ENCODE peak calls at places on chromosome 16, in ten cellular contexts. Y, U, V, E, J, C, L, G, P and R are unnamed samples.

GRCh38 chr16:59259074-59259963 is 525.2 kb upstream of the GOT2 start:
- DNase-seq in P (no peak), U (no peak), Y (no peak), J (no peak), E (no peak), L (no peak), G (no peak), C (no peak), V (no peak), R (no peak)

GRCh38 chr16:16092925-16093624 is 130.2 kb downstream of the ABCC6 start:
- DNase-seq in J (peak; percentile 35), U (no peak), C (no peak), L (peak; percentile 53), P (peak; percentile 77), Y (no peak), E (no peak), G (no peak), V (peak; percentile 44), R (peak; percentile 20)

GRCh38 chr16:64892843-64893242 is 229.0 kb downstream of the CDH11 start:
- DNase-seq in U (no peak), J (no peak), V (peak; percentile 91), Y (no peak), L (no peak), P (peak; percentile 93), E (no peak), G (peak; percentile 89), C (no peak), R (peak; percentile 64)

GRCh38 chr16:74296120-74296464 is 522 bp upstream of the PSMD7 start:
- DNase-seq in V (no peak), U (no peak), C (no peak), P (no peak), J (no peak), G (no peak), E (no peak), L (no peak), Y (no peak), R (no peak)

GRCh38 chr16:67461600-67462278 is 19.2 kb downstream of the ATP6V0D1 start:
- DNase-seq in C (peak; percentile 94), G (no peak), P (no peak), L (no peak), V (no peak), J (peak; percentile 83), U (peak; percentile 86), E (no peak), Y (no peak), R (no peak)

GRCh38 chr16:68091604-68092261 is 6.6 kb downstream of the NFATC3 start:
- DNase-seq in Y (no peak), P (peak; percentile 72), V (no peak), U (no peak), L (no peak), J (no peak), E (no peak), G (no peak), C (no peak), R (peak; percentile 72)

GRCh38 chr16:82542714-82543113 is 84.1 kb upstream of the CDH13 start:
- DNase-seq in Y (no peak), V (no peak), G (no peak), J (no peak), P (no peak), C (no peak), E (no peak), U (no peak), L (no peak), R (no peak)

GRCh38 chr16:54324716-54325115 is 38.1 kb upstream of the IRX3 start:
- DNase-seq in J (no peak), V (no peak), Y (no peak), G (no peak), U (no peak), C (no peak), L (no peak), P (no peak), E (no peak), R (no peak)

GRCh38 chr16:51881731-51882130 is 665.2 kb downstream of the TOX3 start:
- DNase-seq in P (peak; percentile 93), V (no peak), C (no peak), E (no peak), J (no peak), L (no peak), Y (no peak), G (peak; percentile 62), U (no peak), R (peak; percentile 59)

GRCh38 chr16:23595246-23595950 is 718 bp downstream of the NDUFAB1 start:
- DNase-seq in J (no peak), Y (peak; percentile 23), U (no peak), G (no peak), P (no peak), C (no peak), L (no peak), V (no peak), E (no peak), R (no peak)

GRCh38 chr16:84633622-84634021 is 14.7 kb upstream of the KLHL36 start:
- DNase-seq in E (no peak), C (peak; percentile 91), P (no peak), L (peak; percentile 75), J (peak; percentile 44), U (no peak), G (no peak), Y (no peak), V (no peak), R (peak; percentile 40)
- H3K4me3 ChIP-seq in E (no peak overlapping the region), C (no peak overlapping the region), P (no peak overlapping the region), L (no peak overlapping the region), J (no peak overlapping the region), U (no peak overlapping the region), G (no peak overlapping the region), Y (no peak overlapping the region), V (no peak overlapping the region), R (no peak overlapping the region)

GRCh38 chr16:11100239-11100750 is 155.7 kb downstream of the SOCS1 start:
- DNase-seq in Y (peak; percentile 26), V (peak; percentile 98), J (peak; percentile 63), U (peak; percentile 64), G (no peak), E (no peak), C (no peak), L (peak; percentile 91), P (peak; percentile 100), R (peak; percentile 94)
- TF ChIP-seq CTCF in Y (peak; percentile 59), V (peak; percentile 62), J (no peak), U (no peak), G (peak; percentile 31), E (no peak), C (no peak), L (peak; percentile 55), P (peak; percentile 53), R (peak; percentile 61)

GRCh38 chr16:89265647-89266046 is 48.1 kb downstream of the ZNF778 start:
- DNase-seq in E (no peak), Y (no peak), L (no peak), P (no peak), V (no peak), U (no peak), J (no peak), G (no peak), C (no peak), R (no peak)

GRCh38 chr16:89264800-89265550 is 47.5 kb downstream of the ZNF778 start:
- DNase-seq in C (no peak), V (no peak), G (no peak), E (no peak), Y (no peak), P (no peak), U (no peak), L (no peak), J (no peak), R (no peak)

GRCh38 chr16:89257757-89258465 is 40.4 kb downstream of the ZNF778 start:
- DNase-seq in E (no peak), U (no peak), V (no peak), P (no peak), C (no peak), L (no peak), J (no peak), Y (no peak), G (no peak), R (no peak)

GRCh38 chr16:89257281-89257731 is 39.8 kb downstream of the ZNF778 start:
- DNase-seq in G (no peak), L (no peak), U (no peak), P (no peak), E (no peak), C (no peak), J (no peak), Y (no peak), V (no peak), R (no peak)

DNA sequence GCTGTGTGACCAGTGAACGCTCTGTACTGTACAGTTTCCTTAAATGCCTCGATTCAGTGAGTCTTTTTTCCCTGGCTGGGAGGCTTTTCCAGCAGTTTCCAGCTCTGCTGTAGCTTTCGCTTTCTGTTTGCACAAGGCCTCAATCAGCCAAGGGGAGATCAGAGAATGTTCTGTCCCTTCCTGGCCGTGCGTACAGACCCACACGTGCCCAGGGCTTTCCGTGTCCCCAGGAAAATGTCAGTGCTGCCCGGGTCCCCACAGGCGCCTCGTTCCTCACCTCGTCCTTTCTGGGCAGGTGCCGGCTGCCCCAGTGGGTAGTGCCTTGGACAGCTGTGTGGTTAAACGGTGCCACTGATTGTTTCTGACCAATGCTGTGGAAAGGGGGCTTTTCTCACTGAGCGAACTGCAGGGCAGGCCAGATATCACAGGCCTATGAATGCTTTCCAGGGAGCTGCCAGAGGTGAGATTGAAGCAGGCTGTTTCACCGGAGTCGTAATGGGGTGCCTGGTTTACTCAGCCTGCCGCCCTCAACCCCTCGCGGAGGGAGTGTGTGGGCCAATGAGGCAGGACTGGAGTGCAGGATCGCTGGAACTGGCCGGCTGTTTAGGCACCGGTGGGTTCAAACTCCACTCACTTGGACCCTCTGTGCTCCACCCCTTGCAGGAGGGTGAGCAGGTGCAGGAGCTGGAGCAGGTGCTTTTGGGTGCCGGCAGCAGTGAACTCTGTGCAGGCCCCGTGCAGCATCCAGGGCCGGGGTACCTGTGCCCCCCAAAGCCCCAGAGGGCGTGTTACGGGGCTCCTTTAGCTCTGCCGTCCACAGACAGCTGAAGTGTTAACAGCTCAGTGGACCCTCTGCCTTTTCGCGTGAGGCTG is 44.4 kb downstream of the ZNF778 start:
- DNase-seq in C (no peak), E (no peak), J (peak; percentile 40), L (no peak), U (no peak), G (no peak), V (no peak), Y (no peak), P (peak; percentile 13), R (peak; percentile 34)
- H3K4me3 ChIP-seq in C (no peak overlapping the region), E (no peak overlapping the region), J (peak overlapping the region; percentile 15), L (no peak overlapping the region), U (no peak overlapping the region), G (no peak overlapping the region), V (no peak overlapping the region), Y (no peak overlapping the region), P (no peak overlapping the region), R (no peak overlapping the region)

DNA sequence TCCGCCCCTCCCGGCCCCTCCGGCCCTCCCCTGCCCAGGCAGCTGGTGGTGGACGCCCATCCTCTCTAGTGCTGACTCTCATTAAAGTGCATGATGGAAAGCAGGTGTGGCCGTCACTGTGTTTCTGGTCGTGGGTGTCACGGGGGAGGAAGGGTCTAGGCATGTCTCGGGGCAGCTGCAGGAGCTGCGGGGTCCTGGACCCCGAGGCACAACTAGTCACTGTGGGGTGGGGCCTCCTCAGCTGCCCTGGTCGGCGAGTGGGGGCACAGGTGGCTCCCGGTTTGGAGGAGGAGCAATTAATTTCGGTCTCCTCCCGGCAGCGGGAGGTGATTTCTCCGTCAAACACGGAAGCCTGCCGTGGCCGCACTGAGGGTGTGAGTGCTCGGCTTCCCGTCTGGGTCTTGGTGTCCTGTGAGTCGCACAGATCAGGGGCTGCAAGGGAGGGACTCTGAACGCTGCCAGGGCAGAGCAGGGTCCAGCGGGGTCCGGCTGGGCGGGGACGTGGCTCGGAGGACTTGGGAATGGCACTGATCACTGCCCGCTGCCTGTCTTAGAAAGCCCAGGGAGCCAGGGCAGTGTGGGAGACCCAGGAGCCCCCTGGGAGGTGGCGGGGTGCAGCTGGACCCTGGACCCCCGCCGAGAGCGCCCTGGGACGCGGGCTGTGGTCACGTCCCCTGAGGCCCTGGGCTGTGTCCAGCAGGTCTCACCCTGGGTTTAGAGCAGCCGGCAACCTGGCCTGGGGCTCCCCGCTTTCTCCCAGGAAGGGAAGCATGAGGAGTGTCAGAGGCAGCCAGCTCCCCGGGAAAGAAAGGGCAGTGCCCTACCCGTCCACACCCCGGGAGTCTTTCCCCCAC is 3.3 kb downstream of the TPSD1 start:
- DNase-seq in P (no peak), U (peak; percentile 56), V (no peak), C (no peak), Y (peak; percentile 42), J (no peak), G (no peak), E (no peak), L (no peak), R (no peak)
- TF ChIP-seq CTCF in P (no peak), U (no peak), V (no peak), C (no peak), Y (no peak), J (no peak), G (no peak), E (no peak), L (no peak), R (no peak)